ENCODE peak calls at places on chromosomes 4 and X, in four cellular contexts. D is A549, R is ovary, W is upper lobe of left lung. U is an unnamed sample.

GRCh38 chrX:55142206-55142918 is 53.5 kb downstream of the PAGE2 start:
- DNase-seq in D (no peak), R (no peak), W (no peak), U (peak; percentile 8)

GRCh38 chr4:10157478-10158354 is 41.1 kb upstream of the WDR1 start:
- DNase-seq in D (peak; percentile 58), R (peak; percentile 23), W (peak; percentile 69), U (no peak)

GRCh38 chr4:48032721-48033120 is 16.1 kb downstream of the NIPAL1 start:
- DNase-seq in D (no peak), R (no peak), W (no peak), U (no peak)

GRCh38 chr4:163233321-163233720 is 66.6 kb upstream of the NAF1 start:
- DNase-seq in D (no peak), R (no peak), W (no peak), U (no peak)

GRCh38 chr4:3303840-3304715 is 11.3 kb downstream of the RGS12 start:
- DNase-seq in D (no peak), R (no peak), W (no peak), U (no peak)

GRCh38 chrX:8139713-8140112 is 31.4 kb downstream of the VCX2 start:
- DNase-seq in D (no peak), R (no peak), W (peak; percentile 71), U (no peak)

GRCh38 chr4:793109-793861 is 32.6 kb downstream of the CPLX1 start:
- DNase-seq in D (no peak), R (no peak), W (no peak), U (no peak)

GRCh38 chr4:85672116-85672515 is 197.2 kb downstream of the ARHGAP24 start:
- DNase-seq in D (no peak), R (no peak), W (no peak), U (no peak)

DNA sequence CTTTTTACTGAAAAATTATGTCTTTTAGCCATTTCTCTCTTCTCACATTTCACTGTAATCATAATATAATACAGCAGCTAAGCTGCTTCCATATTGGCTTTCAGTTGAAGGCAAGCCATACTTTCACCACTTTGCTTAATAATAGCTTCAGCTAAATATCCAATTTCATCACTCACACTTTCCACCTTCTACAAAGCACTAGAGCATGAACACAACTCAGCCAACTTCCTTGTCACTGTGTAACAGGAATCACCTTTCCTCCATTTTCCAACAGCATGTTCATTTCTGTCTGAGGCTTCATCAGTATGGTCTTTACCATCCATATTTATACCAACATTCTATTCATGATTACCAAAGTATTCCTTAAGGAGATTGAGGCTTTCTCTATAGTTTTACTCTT is 219.8 kb upstream of the CTSO start:
- DNase-seq in D (no peak), R (no peak), W (no peak), U (no peak)
- H3K27ac ChIP-seq in D (no peak overlapping the region), R (no peak overlapping the region), W (no peak overlapping the region), U (no peak overlapping the region)

GRCh38 chr4:80127870-80128419 is 54.9 kb upstream of the ANTXR2 start:
- DNase-seq in D (no peak), R (no peak), W (no peak), U (no peak)

GRCh38 chr4:80128941-80129340 is 55.9 kb upstream of the ANTXR2 start:
- DNase-seq in D (no peak), R (no peak), W (no peak), U (no peak)

GRCh38 chr4:80124246-80125211 is 51.5 kb upstream of the ANTXR2 start:
- DNase-seq in D (no peak), R (no peak), W (no peak), U (no peak)

GRCh38 chr4:80126435-80126834 is 53.4 kb upstream of the ANTXR2 start:
- DNase-seq in D (no peak), R (no peak), W (no peak), U (no peak)

DNA sequence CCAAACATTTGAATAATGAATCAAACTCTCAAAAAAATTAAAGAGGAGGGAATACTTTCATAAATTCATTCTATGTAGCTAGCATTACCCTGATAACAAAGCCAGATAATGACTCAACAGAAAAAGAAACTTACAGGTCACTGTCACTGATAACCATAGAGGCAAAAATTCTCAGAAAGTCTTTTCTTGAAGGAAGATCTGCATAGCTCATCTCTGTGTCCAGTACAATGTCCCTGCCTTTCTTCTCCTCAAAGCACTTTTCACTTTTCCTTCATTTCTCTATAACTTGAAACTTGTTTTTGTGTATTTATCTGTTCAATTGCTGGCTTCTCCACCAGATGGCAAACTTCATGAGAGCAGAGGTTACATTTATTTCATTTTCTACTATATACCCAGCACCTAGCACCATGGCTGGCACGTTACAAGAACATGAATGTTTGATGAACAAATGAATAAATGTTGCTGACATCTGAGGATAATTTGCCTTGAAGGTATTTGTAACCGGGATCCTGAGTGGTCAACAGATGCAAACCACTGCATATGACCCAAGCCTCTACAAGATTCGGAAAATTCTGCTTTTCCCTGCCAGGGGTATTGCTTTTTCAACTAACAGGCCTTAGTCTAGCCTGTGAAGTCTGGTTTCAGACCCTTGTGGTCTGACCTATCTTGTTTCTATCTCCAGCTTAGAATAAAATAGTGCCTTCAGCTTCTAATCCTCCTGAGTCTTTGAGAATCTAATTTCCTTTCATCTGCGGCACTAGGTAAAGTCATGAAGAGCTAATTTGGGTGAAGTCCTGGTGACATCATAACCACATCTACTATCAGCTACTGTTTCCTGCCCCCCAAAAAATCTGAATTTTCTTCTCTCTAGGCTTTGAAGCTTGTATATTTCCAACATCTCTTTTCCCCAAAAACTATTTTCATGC is 52.5 kb upstream of the ANTXR2 start:
- DNase-seq in D (no peak), R (no peak), W (no peak), U (no peak)
- H3K27ac ChIP-seq in D (no peak overlapping the region), R (no peak overlapping the region), W (no peak overlapping the region), U (no peak overlapping the region)

GRCh38 chr4:98793658-98794057 is 135.2 kb upstream of the TSPAN5 start:
- DNase-seq in D (no peak), R (no peak), W (no peak), U (no peak)
- H3K27ac ChIP-seq in D (no peak overlapping the region), R (no peak overlapping the region), W (no peak overlapping the region), U (no peak overlapping the region)

GRCh38 chr4:79948739-79949138 is 124.3 kb downstream of the ANTXR2 start:
- DNase-seq in D (no peak), R (no peak), W (no peak), U (no peak)

GRCh38 chr4:79947386-79947785 is 125.6 kb downstream of the ANTXR2 start:
- DNase-seq in D (no peak), R (no peak), W (no peak), U (no peak)

DNA sequence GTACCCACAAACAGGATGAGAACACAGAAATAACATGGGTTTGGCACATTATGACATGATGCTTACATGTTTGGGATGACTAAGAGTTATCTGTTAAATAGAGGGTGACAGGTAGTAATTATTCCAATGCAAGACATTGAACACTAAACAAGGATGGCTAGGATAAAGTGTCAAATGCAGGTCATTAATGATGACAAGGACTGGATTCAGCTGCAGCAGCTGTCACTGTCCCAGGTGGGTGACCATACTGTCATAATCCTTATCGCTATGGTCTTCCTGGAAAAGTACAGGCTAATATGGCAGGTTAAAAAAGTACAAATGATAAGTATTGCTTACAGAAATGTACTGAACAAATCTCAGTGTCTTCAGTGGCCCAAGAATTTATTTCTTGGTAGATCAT is 123.8 kb downstream of the ANTXR2 start:
- DNase-seq in D (no peak), R (no peak), W (no peak), U (no peak)
- H3K27ac ChIP-seq in D (no peak overlapping the region), R (no peak overlapping the region), W (no peak overlapping the region), U (no peak overlapping the region)

DNA sequence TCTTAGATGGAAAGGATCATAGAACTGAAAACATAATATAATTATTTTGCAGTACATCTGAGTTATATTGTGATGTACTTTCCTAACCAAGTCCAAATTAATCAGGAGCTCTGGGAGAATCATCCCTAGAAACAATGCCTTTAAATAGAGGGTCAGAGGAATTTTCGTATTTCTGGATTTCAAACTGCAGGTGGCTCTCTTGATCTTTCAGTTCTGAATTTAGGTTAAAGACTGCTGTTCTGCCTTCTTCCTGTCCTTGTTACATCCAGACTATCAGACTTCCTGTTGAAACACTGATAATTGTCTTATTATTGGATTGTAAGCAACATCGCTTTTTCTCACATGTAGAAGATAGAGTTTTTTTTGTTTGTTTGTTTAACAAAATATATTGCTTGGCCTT is 142.7 kb downstream of the RPA4 start:
- DNase-seq in D (no peak), R (no peak), W (no peak), U (no peak)
- H3K27ac ChIP-seq in D (no peak overlapping the region), R (no peak overlapping the region), W (no peak overlapping the region), U (no peak overlapping the region)